ENCODE peak calls at places on chromosomes 12 and 14, in eight cellular contexts. One of them, this sample, is unnamed.

GRCh38 chr12:131434208-131435125 is 276.4 kb upstream of the SFSWAP start:
- DNase-seq in left lobe of liver: peak; percentile 14
- DNase-seq in activated effector memory CD4-positive, alpha-beta T cell treated with Interleukin-2 at 50 U/mL for 16 hours: no peak
- DNase-seq in CD8-positive, alpha-beta T cell: no peak
- DNase-seq in tibial artery: peak; percentile 47
- DNase-seq in CD4-positive, alpha-beta memory T cell: no peak
- DNase-seq in WTC11: no peak
- DNase-seq in Peyer's patch: no peak
- DNase-seq in this sample: no peak

GRCh38 chr14:91369628-91370445 is 47.8 kb downstream of the CCDC88C start:
- DNase-seq in left lobe of liver: no peak
- DNase-seq in activated effector memory CD4-positive, alpha-beta T cell treated with Interleukin-2 at 50 U/mL for 16 hours: no peak
- DNase-seq in CD8-positive, alpha-beta T cell: no peak
- DNase-seq in tibial artery: no peak
- DNase-seq in CD4-positive, alpha-beta memory T cell: no peak
- DNase-seq in WTC11: no peak
- DNase-seq in Peyer's patch: no peak
- DNase-seq in this sample: no peak

GRCh38 chr12:123788541-123788940 is 26.4 kb downstream of the DNAH10 start:
- DNase-seq in left lobe of liver: no peak
- DNase-seq in activated effector memory CD4-positive, alpha-beta T cell treated with Interleukin-2 at 50 U/mL for 16 hours: no peak
- DNase-seq in CD8-positive, alpha-beta T cell: no peak
- DNase-seq in tibial artery: peak; percentile 16
- DNase-seq in CD4-positive, alpha-beta memory T cell: no peak
- DNase-seq in WTC11: no peak
- DNase-seq in Peyer's patch: no peak
- DNase-seq in this sample: no peak

GRCh38 chr12:88299567-88300101 is 157.5 kb downstream of the TMTC3 start:
- DNase-seq in left lobe of liver: no peak
- DNase-seq in activated effector memory CD4-positive, alpha-beta T cell treated with Interleukin-2 at 50 U/mL for 16 hours: no peak
- DNase-seq in CD8-positive, alpha-beta T cell: no peak
- DNase-seq in tibial artery: no peak
- DNase-seq in CD4-positive, alpha-beta memory T cell: no peak
- DNase-seq in WTC11: no peak
- DNase-seq in Peyer's patch: no peak
- DNase-seq in this sample: no peak

GRCh38 chr12:31228811-31229792 is 96.8 kb downstream of the SINHCAF start:
- DNase-seq in left lobe of liver: peak; percentile 92
- DNase-seq in activated effector memory CD4-positive, alpha-beta T cell treated with Interleukin-2 at 50 U/mL for 16 hours: no peak
- DNase-seq in CD8-positive, alpha-beta T cell: no peak
- DNase-seq in tibial artery: peak; percentile 77
- DNase-seq in CD4-positive, alpha-beta memory T cell: no peak
- DNase-seq in WTC11: no peak
- DNase-seq in Peyer's patch: peak; percentile 80
- DNase-seq in this sample: no peak

GRCh38 chr14:50954811-50955372 is 10.6 kb upstream of the PYGL start:
- DNase-seq in left lobe of liver: no peak
- DNase-seq in activated effector memory CD4-positive, alpha-beta T cell treated with Interleukin-2 at 50 U/mL for 16 hours: no peak
- DNase-seq in CD8-positive, alpha-beta T cell: no peak
- DNase-seq in tibial artery: no peak
- DNase-seq in CD4-positive, alpha-beta memory T cell: no peak
- DNase-seq in WTC11: no peak
- DNase-seq in Peyer's patch: no peak
- DNase-seq in this sample: no peak

GRCh38 chr12:43028826-43029225 is 439.3 kb upstream of the PRICKLE1 start:
- DNase-seq in left lobe of liver: no peak
- DNase-seq in activated effector memory CD4-positive, alpha-beta T cell treated with Interleukin-2 at 50 U/mL for 16 hours: no peak
- DNase-seq in CD8-positive, alpha-beta T cell: no peak
- DNase-seq in tibial artery: no peak
- DNase-seq in CD4-positive, alpha-beta memory T cell: no peak
- DNase-seq in WTC11: no peak
- DNase-seq in Peyer's patch: no peak
- DNase-seq in this sample: no peak

GRCh38 chr12:92675092-92675865 is 27.5 kb upstream of the PLEKHG7 start:
- DNase-seq in left lobe of liver: no peak
- DNase-seq in activated effector memory CD4-positive, alpha-beta T cell treated with Interleukin-2 at 50 U/mL for 16 hours: no peak
- DNase-seq in CD8-positive, alpha-beta T cell: no peak
- DNase-seq in tibial artery: no peak
- DNase-seq in CD4-positive, alpha-beta memory T cell: no peak
- DNase-seq in WTC11: no peak
- DNase-seq in Peyer's patch: no peak
- DNase-seq in this sample: no peak